ENCODE peak calls at places on chromosome 22, in six cellular contexts. T, U, X, L, J and Z are unnamed samples.

GRCh38 chr22:42978453-42979103 is 36.4 kb downstream of the PACSIN2 start:
- DNase-seq in X (no peak), T (no peak), J (no peak), L (peak; percentile 76), U (no peak), Z (no peak)

GRCh38 chr22:39097098-39098020 is at the start of gene APOBEC3H:
- DNase-seq in L (no peak), U (no peak), T (no peak), X (no peak), J (peak; percentile 63), Z (no peak)

GRCh38 chr22:39183991-39184585 is 31.6 kb upstream of the CBX7 start:
- DNase-seq in L (peak; percentile 22), U (peak; percentile 29), J (no peak), X (peak; percentile 55), T (peak; percentile 48), Z (no peak)

GRCh38 chr22:19068784-19069271 is 53.4 kb downstream of the DGCR2 start:
- DNase-seq in X (peak; percentile 53), T (peak; percentile 32), J (no peak), U (no peak), L (no peak), Z (no peak)

GRCh38 chr22:41831383-41831782 is 1.5 kb upstream of the SREBF2 start:
- DNase-seq in X (no peak), T (no peak), J (no peak), L (peak; percentile 18), U (no peak), Z (no peak)

GRCh38 chr22:19787849-19788141 is 27.2 kb downstream of the TBX1 start:
- DNase-seq in T (no peak), L (no peak), U (no peak), X (peak; percentile 64), J (no peak), Z (no peak)

GRCh38 chr22:45962431-45962712 is 14.6 kb downstream of the WNT7B start:
- DNase-seq in T (no peak), L (no peak), X (no peak), J (no peak), U (no peak), Z (no peak)

GRCh38 chr22:31055322-31056159 is 25.6 kb upstream of the SMTN start:
- DNase-seq in U (peak; percentile 98), T (peak; percentile 93), X (no peak), J (peak; percentile 80), L (peak; percentile 82), Z (no peak)

GRCh38 chr22:46175631-46176030 is 25.3 kb downstream of the PPARA start:
- DNase-seq in U (no peak), L (no peak), J (peak; percentile 21), T (no peak), X (no peak), Z (no peak)

GRCh38 chr22:38317995-38318715 is 922 bp upstream of the CSNK1E start:
- DNase-seq in J (peak; percentile 89), U (peak; percentile 85), L (peak; percentile 83), X (no peak), T (no peak), Z (peak; percentile 26)

GRCh38 chr22:28589102-28589501 is 90.5 kb downstream of the TTC28 start:
- DNase-seq in T (no peak), U (no peak), X (no peak), J (no peak), L (no peak), Z (no peak)
- TF ChIP-seq POLR2A in T (no peak), U (no peak), X (no peak), J (no peak), L (no peak), Z (no peak)

GRCh38 chr22:49776053-49776511 is 51.6 kb downstream of the BRD1 start:
- DNase-seq in J (no peak), T (no peak), U (no peak), X (no peak), L (no peak), Z (no peak)

GRCh38 chr22:49775191-49776052 is 52.3 kb downstream of the BRD1 start:
- DNase-seq in T (no peak), L (no peak), X (no peak), J (no peak), U (no peak), Z (no peak)

GRCh38 chr22:49773531-49773930 is 54.1 kb downstream of the BRD1 start:
- DNase-seq in T (no peak), X (no peak), L (no peak), U (no peak), J (no peak), Z (no peak)

GRCh38 chr22:49774046-49774445 is 53.6 kb downstream of the BRD1 start:
- DNase-seq in L (no peak), J (no peak), T (no peak), X (no peak), U (no peak), Z (no peak)

DNA sequence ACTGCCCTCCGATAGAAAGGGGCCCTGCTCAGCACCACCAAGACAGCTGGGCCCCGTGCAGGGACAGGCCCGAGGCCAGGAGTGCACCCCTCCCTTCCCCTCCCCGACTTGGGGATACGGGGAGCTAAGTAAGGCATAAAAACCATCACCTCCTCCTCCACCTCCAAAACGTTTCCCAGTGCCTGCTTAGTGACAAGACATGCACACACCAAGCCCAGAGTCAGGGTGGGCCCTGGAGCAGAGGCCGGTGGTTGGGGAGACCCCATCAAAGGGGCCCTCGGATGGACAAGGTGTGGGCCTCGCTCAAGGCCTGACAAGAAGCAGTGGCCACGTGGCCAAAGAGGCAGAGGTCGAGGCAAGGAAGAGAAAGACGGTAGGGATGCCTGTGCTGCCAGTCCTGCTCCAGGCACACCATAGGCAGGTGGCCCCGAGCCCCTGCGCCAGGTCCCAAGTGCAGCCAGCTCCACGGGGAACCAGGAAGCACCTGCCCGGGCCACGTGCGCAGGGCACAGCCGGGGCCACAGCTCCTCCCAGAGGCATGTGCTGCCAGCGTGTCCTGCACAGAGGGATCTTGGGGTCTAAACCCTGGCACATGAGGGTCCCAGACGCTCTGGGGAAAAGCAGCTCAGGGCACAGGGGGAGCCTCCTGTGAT is 53.0 kb downstream of the BRD1 start:
- DNase-seq in J (no peak), L (no peak), T (no peak), U (no peak), X (no peak), Z (no peak)
- H3K27ac ChIP-seq in J (no peak overlapping the region), L (no peak overlapping the region), T (no peak overlapping the region), U (no peak overlapping the region), X (no peak overlapping the region), Z (no peak overlapping the region)

GRCh38 chr22:44326549-44326881 is 13.8 kb upstream of the SHISAL1 start:
- DNase-seq in T (no peak), U (no peak), J (no peak), L (no peak), X (no peak), Z (no peak)

GRCh38 chr22:44328326-44328725 is 15.6 kb upstream of the SHISAL1 start:
- DNase-seq in J (no peak), T (no peak), L (no peak), U (no peak), X (no peak), Z (no peak)

GRCh38 chr22:44329179-44329796 is 16.5 kb upstream of the SHISAL1 start:
- DNase-seq in L (no peak), J (peak; percentile 50), X (no peak), U (no peak), T (no peak), Z (no peak)

GRCh38 chr22:44328762-44329161 is 16.0 kb upstream of the SHISAL1 start:
- DNase-seq in X (no peak), J (no peak), T (no peak), L (no peak), U (no peak), Z (no peak)

GRCh38 chr22:44325718-44326548 is 13.2 kb upstream of the SHISAL1 start:
- DNase-seq in U (no peak), J (no peak), L (peak; percentile 56), T (no peak), X (no peak), Z (no peak)
- TF ChIP-seq CTCF in U (no peak), J (no peak), L (peak; percentile 27), T (no peak), X (no peak), Z (peak; percentile 28)

DNA sequence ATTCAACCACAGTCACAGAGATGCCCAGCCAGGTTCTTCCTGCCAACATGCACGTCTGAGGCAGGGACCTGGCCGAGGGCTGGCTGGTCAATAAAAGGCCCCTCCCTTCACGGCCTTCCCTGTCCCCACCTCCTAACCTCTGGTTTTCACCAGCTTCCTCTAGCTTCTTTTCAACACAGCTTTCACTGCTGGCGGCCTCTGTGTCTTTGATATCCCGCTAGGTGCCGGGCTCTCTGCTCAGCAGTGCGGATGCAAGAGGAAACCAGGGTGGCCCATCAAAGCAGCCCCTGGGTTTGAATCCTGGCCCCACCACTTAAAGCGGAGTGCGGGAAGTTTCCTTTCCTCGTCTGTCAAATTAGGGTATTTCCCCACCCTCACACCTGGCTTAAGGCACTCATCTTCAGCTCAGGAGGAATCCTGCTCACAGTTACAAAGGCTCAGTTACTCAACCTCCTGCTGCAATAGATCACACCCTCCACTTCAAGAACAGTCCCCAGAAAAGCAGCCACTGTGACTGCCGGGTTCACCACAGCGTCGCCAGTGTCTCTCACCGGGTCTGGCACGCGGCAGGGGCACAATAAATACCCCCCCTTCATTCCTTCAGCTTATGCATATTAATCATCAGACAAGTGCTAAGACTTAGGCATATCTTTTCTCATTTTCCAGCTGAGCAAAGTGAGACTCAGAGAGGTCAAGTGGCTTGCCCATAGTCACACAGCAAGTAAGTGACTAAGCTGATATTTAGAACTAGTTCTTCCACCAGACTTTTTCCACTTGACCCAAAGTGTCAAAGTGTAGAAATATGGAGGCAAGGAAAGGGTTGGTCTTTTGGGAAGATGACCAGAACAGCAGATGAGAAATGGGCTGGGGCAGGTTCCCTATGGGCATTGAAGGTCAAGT is 45.7 kb downstream of the TXN2 start:
- DNase-seq in L (no peak), T (no peak), X (peak; percentile 87), J (peak; percentile 85), U (no peak), Z (no peak)
- TF ChIP-seq POLR2A in L (no peak), T (no peak), X (no peak), J (no peak), U (no peak), Z (no peak)